ENCODE peak calls at places on chromosomes 2 and 18, in seven cellular contexts. H, E, C, I, N, R and D are unnamed samples.

GRCh38 chr18:53984021-53984420 is 240.4 kb downstream of the MBD2 start:
- DNase-seq in H (no peak), E (peak; percentile 66), C (no peak), I (no peak), N (no peak), R (no peak), D (no peak)

GRCh38 chr2:74597456-74597855 is 42.9 kb downstream of the DOK1 start:
- DNase-seq in H (no peak), E (no peak), C (no peak), I (no peak), N (no peak), R (no peak), D (no peak)

GRCh38 chr2:197828464-197829135 is 24.2 kb downstream of the PLCL1 start:
- DNase-seq in H (no peak), E (no peak), C (no peak), I (no peak), N (no peak), R (no peak), D (no peak)

GRCh38 chr2:217618744-217619143 is 384.1 kb downstream of the TNS1 start:
- DNase-seq in H (no peak), E (no peak), C (no peak), I (no peak), N (no peak), R (no peak), D (no peak)

GRCh38 chr2:28348149-28348567 is 44.5 kb upstream of the FOSL2 start:
- DNase-seq in H (no peak), E (no peak), C (no peak), I (no peak), N (no peak), R (no peak), D (peak; percentile 51)

GRCh38 chr2:46047280-46047679 is 249.9 kb upstream of the EPAS1 start:
- DNase-seq in H (no peak), E (no peak), C (no peak), I (no peak), N (no peak), R (no peak), D (no peak)

GRCh38 chr2:144694456-144694855 is 174.5 kb upstream of the ZEB2 start:
- DNase-seq in H (no peak), E (no peak), C (no peak), I (no peak), N (no peak), R (no peak), D (no peak)

GRCh38 chr18:80253871-80254492 is 6.7 kb upstream of the PARD6G start:
- DNase-seq in H (peak; percentile 23), E (no peak), C (no peak), I (no peak), N (no peak), R (peak; percentile 16), D (no peak)

GRCh38 chr2:174965992-174966789 is 39.0 kb downstream of the CHN1 start:
- DNase-seq in H (no peak), E (no peak), C (no peak), I (no peak), N (no peak), R (no peak), D (no peak)

GRCh38 chr18:37318360-37319037 is 247.1 kb downstream of the CELF4 start:
- DNase-seq in H (no peak), E (no peak), C (no peak), I (no peak), N (no peak), R (no peak), D (no peak)

GRCh38 chr2:216717491-216717901 is 22.1 kb upstream of the IGFBP5 start:
- DNase-seq in H (no peak), E (no peak), C (no peak), I (no peak), N (no peak), R (no peak), D (no peak)

GRCh38 chr18:24112874-24113615 is 25.8 kb upstream of the CABYR start:
- DNase-seq in H (peak; percentile 10), E (peak; percentile 56), C (no peak), I (peak; percentile 87), N (no peak), R (no peak), D (no peak)

GRCh38 chr18:2970762-2971659 is 41.9 kb downstream of the LPIN2 start:
- DNase-seq in H (no peak), E (no peak), C (no peak), I (no peak), N (peak; percentile 68), R (peak; percentile 72), D (no peak)

GRCh38 chr18:6013101-6013790 is 117.9 kb upstream of the TMEM200C start:
- DNase-seq in H (no peak), E (no peak), C (no peak), I (no peak), N (no peak), R (no peak), D (no peak)

GRCh38 chr2:15986068-15986560 is 45.8 kb downstream of the MYCN start:
- DNase-seq in H (no peak), E (no peak), C (no peak), I (no peak), N (no peak), R (no peak), D (no peak)

GRCh38 chr2:71603851-71604708 is 150.7 kb downstream of the DYSF start:
- DNase-seq in H (no peak), E (no peak), C (no peak), I (no peak), N (no peak), R (no peak), D (peak; percentile 10)

GRCh38 chr2:176270100-176270750 is 983 bp downstream of the MTX2 start:
- DNase-seq in H (no peak), E (no peak), C (no peak), I (no peak), N (no peak), R (no peak), D (no peak)

GRCh38 chr2:225889452-225889851 is 489.9 kb downstream of the NYAP2 start:
- DNase-seq in H (peak; percentile 74), E (peak; percentile 61), C (peak; percentile 5), I (peak; percentile 57), N (no peak), R (peak; percentile 4), D (no peak)

GRCh38 chr2:72824224-72824842 is 1.5 kb downstream of the EXOC6B start:
- DNase-seq in H (no peak), E (peak; percentile 21), C (no peak), I (no peak), N (no peak), R (no peak), D (no peak)

DNA sequence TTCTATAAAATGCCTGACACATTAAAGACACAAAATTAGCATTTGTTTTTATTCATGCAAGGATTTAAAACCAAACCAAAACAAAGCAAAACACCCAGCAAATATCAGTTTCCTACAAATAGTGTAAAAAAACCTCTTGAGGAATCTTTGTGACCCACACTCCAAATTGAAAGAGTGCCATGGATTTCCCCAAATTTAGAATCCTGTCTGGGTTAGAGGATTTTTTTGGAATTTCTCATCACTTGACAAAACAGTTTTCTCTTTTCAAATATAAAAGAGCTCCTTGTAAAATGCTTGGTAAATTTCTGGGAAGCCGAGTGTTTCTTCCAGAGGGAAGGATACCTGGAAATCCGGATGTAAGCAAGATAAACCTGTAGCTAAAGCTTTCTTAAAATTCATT is 1.7 kb upstream of the FN1 start:
- DNase-seq in H (no peak), E (no peak), C (no peak), I (no peak), N (no peak), R (no peak), D (no peak)
- H3K27ac ChIP-seq in H (peak overlapping the region; percentile 92), E (peak overlapping the region; percentile 100), C (peak overlapping the region; percentile 99), I (no peak overlapping the region), N (no peak overlapping the region), R (no peak overlapping the region), D (no peak overlapping the region)

DNA sequence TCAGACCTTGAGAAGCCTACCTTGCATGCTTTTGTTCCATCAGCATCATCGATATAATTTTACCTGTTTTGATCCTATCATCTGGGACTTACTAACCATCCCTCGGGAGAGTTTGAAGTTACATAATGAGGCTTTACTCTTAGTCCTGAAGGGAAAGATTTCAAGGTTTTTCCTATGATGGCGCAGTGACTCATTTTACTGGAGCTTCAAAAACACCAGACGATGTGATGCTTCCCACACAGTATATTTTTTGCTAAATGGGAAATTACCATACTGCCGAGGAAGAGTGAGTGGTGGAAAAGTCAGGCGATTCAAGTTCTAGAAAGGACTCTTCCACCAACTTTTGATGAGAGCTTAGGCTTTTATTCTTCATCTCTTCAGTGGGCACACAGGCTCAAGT is 44.6 kb upstream of the GCG start:
- DNase-seq in H (no peak), E (peak; percentile 64), C (no peak), I (no peak), N (no peak), R (no peak), D (no peak)
- H3K27ac ChIP-seq in H (no peak overlapping the region), E (peak overlapping the region; percentile 91), C (no peak overlapping the region), I (no peak overlapping the region), N (no peak overlapping the region), R (no peak overlapping the region), D (no peak overlapping the region)

DNA sequence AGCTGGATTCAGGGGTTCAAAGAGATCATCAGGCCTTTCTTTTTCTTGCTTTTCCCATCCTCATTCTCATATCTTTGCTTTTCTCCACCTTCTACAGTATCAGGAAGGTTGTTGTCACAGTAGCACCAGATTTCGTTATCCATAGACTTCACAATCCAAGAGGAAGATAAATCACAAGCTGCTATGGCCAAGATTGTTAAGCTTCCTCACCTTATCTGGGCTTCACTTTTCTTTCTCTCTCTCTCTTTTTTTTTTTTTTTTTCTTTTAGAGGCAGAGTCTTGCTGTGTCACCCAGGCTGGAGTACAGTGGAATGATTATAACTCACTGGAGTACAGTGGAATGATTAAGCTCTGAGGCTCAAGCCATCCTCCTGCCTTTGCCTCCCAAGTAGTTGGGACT is 93.5 kb downstream of the TTC27 start:
- DNase-seq in H (no peak), E (no peak), C (no peak), I (no peak), N (no peak), R (no peak), D (no peak)
- H3K27ac ChIP-seq in H (no peak overlapping the region), E (no peak overlapping the region), C (peak overlapping the region; percentile 90), I (no peak overlapping the region), N (no peak overlapping the region), R (no peak overlapping the region), D (no peak overlapping the region)

GRCh38 chr2:127515383-127515915 is 10.8 kb downstream of the IWS1 start:
- DNase-seq in H (no peak), E (no peak), C (no peak), I (no peak), N (no peak), R (no peak), D (no peak)

GRCh38 chr2:127514485-127514884 is 11.8 kb downstream of the IWS1 start:
- DNase-seq in H (no peak), E (no peak), C (no peak), I (no peak), N (no peak), R (no peak), D (peak; percentile 63)

GRCh38 chr2:127512362-127512761 is 13.9 kb downstream of the IWS1 start:
- DNase-seq in H (no peak), E (no peak), C (no peak), I (no peak), N (no peak), R (no peak), D (no peak)

GRCh38 chr2:127516031-127516430 is 10.3 kb downstream of the IWS1 start:
- DNase-seq in H (no peak), E (peak; percentile 16), C (peak; percentile 87), I (no peak), N (no peak), R (no peak), D (peak; percentile 82)

DNA sequence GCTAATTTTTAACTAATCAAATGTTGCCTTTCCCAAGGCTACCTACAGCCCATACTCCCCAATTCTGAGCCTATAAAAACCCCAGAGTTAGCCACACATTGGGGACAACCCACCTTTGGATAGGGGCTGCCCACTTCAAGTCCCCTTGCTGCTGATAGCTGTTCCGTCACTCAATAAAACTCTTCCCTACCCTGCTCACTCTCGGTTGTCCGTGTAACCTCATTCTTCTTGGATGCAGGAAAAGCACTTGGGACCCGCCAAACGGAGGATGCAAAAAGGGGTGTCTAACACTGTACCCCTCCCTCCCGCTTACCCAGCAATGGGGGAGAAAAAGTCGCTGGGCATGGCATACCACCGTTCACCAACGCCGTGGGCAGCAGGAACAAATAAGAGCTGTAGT is 12.2 kb downstream of the IWS1 start:
- DNase-seq in H (no peak), E (no peak), C (no peak), I (no peak), N (no peak), R (no peak), D (no peak)
- H3K27ac ChIP-seq in H (no peak overlapping the region), E (no peak overlapping the region), C (peak overlapping the region; percentile 64), I (peak overlapping the region; percentile 5), N (no peak overlapping the region), R (no peak overlapping the region), D (peak overlapping the region; percentile 85)